ENCODE peak calls at places on chromosome 22, in seven cellular contexts. One of them, this sample, is unnamed.
A peak's percentile ranks its signal among the peaks of the same experiment; 100 is the strongest.

GRCh38 chr22:23818541-23818940 is 20.3 kb downstream of the DERL3 start:
- DNase-seq in dorsolateral prefrontal cortex: no peak
- DNase-seq in psoas muscle: no peak
- DNase-seq in HepG2: no peak
- DNase-seq in esophagus squamous epithelium: no peak
- DNase-seq in endothelial cell of umbilical vein: no peak
- DNase-seq in astrocyte of the cerebellum: no peak
- DNase-seq in this sample: no peak

GRCh38 chr22:23781533-23781932 is 5.2 kb upstream of the SMARCB1 start:
- DNase-seq in dorsolateral prefrontal cortex: no peak
- DNase-seq in psoas muscle: peak; percentile 85
- DNase-seq in HepG2: no peak
- DNase-seq in esophagus squamous epithelium: no peak
- DNase-seq in endothelial cell of umbilical vein: no peak
- DNase-seq in astrocyte of the cerebellum: no peak
- DNase-seq in this sample: peak; percentile 79

GRCh38 chr22:30286813-30287625 is 2.3 kb downstream of the CASTOR1 start:
- DNase-seq in dorsolateral prefrontal cortex: no peak
- DNase-seq in psoas muscle: peak; percentile 82
- DNase-seq in HepG2: peak; percentile 45
- DNase-seq in esophagus squamous epithelium: peak; percentile 27
- DNase-seq in endothelial cell of umbilical vein: peak; percentile 61
- DNase-seq in astrocyte of the cerebellum: no peak
- DNase-seq in this sample: no peak

GRCh38 chr22:47593291-47593690 is 830.8 kb downstream of the TBC1D22A start:
- DNase-seq in dorsolateral prefrontal cortex: no peak
- DNase-seq in psoas muscle: peak; percentile 16
- DNase-seq in HepG2: no peak
- DNase-seq in esophagus squamous epithelium: no peak
- DNase-seq in endothelial cell of umbilical vein: no peak
- DNase-seq in astrocyte of the cerebellum: no peak
- DNase-seq in this sample: no peak

GRCh38 chr22:32926600-32926999 is 125.1 kb downstream of the TIMP3 start:
- DNase-seq in dorsolateral prefrontal cortex: no peak
- DNase-seq in psoas muscle: no peak
- DNase-seq in HepG2: peak; percentile 44
- DNase-seq in esophagus squamous epithelium: no peak
- DNase-seq in endothelial cell of umbilical vein: no peak
- DNase-seq in astrocyte of the cerebellum: no peak
- DNase-seq in this sample: peak; percentile 35

GRCh38 chr22:20905415-20906386 is 11.5 kb upstream of the CRKL start:
- DNase-seq in dorsolateral prefrontal cortex: no peak
- DNase-seq in psoas muscle: no peak
- DNase-seq in HepG2: no peak
- DNase-seq in esophagus squamous epithelium: no peak
- DNase-seq in endothelial cell of umbilical vein: no peak
- DNase-seq in astrocyte of the cerebellum: no peak
- DNase-seq in this sample: no peak

GRCh38 chr22:20223421-20224245 is 44.5 kb downstream of the RTN4R start:
- DNase-seq in dorsolateral prefrontal cortex: no peak
- DNase-seq in psoas muscle: no peak
- DNase-seq in HepG2: no peak
- DNase-seq in esophagus squamous epithelium: no peak
- DNase-seq in endothelial cell of umbilical vein: no peak
- DNase-seq in astrocyte of the cerebellum: no peak
- DNase-seq in this sample: no peak

GRCh38 chr22:20494978-20495860 is at the start of gene KLHL22:
- DNase-seq in dorsolateral prefrontal cortex: peak; percentile 45
- DNase-seq in psoas muscle: peak; percentile 66
- DNase-seq in HepG2: peak; percentile 26
- DNase-seq in esophagus squamous epithelium: no peak
- DNase-seq in endothelial cell of umbilical vein: peak; percentile 49
- DNase-seq in astrocyte of the cerebellum: no peak
- DNase-seq in this sample: peak; percentile 32

GRCh38 chr22:22111267-22111751 is 128.7 kb upstream of the TOP3B start:
- DNase-seq in dorsolateral prefrontal cortex: no peak
- DNase-seq in psoas muscle: no peak
- DNase-seq in HepG2: no peak
- DNase-seq in esophagus squamous epithelium: no peak
- DNase-seq in endothelial cell of umbilical vein: no peak
- DNase-seq in astrocyte of the cerebellum: peak; percentile 46
- DNase-seq in this sample: peak; percentile 49

GRCh38 chr22:23696326-23696851 is 5.6 kb downstream of the RGL4 start:
- DNase-seq in dorsolateral prefrontal cortex: no peak
- DNase-seq in psoas muscle: peak; percentile 71
- DNase-seq in HepG2: no peak
- DNase-seq in esophagus squamous epithelium: peak; percentile 25
- DNase-seq in endothelial cell of umbilical vein: no peak
- DNase-seq in astrocyte of the cerebellum: no peak
- DNase-seq in this sample: peak; percentile 11

GRCh38 chr22:26131755-26132154 is 37.5 kb upstream of the SEZ6L start:
- DNase-seq in dorsolateral prefrontal cortex: no peak
- DNase-seq in psoas muscle: no peak
- DNase-seq in HepG2: no peak
- DNase-seq in esophagus squamous epithelium: no peak
- DNase-seq in endothelial cell of umbilical vein: no peak
- DNase-seq in astrocyte of the cerebellum: no peak
- DNase-seq in this sample: no peak

GRCh38 chr22:26139320-26139719 is 29.9 kb upstream of the SEZ6L start:
- DNase-seq in dorsolateral prefrontal cortex: peak; percentile 67
- DNase-seq in psoas muscle: no peak
- DNase-seq in HepG2: no peak
- DNase-seq in esophagus squamous epithelium: no peak
- DNase-seq in endothelial cell of umbilical vein: no peak
- DNase-seq in astrocyte of the cerebellum: no peak
- DNase-seq in this sample: no peak

GRCh38 chr22:26134654-26135330 is 34.5 kb upstream of the SEZ6L start:
- DNase-seq in dorsolateral prefrontal cortex: no peak
- DNase-seq in psoas muscle: no peak
- DNase-seq in HepG2: peak; percentile 3
- DNase-seq in esophagus squamous epithelium: no peak
- DNase-seq in endothelial cell of umbilical vein: no peak
- DNase-seq in astrocyte of the cerebellum: no peak
- DNase-seq in this sample: no peak
- TF ChIP-seq CTCF in dorsolateral prefrontal cortex: no peak
- TF ChIP-seq CTCF in psoas muscle: no peak
- TF ChIP-seq CTCF in HepG2: peak; percentile 51
- TF ChIP-seq CTCF in esophagus squamous epithelium: no peak
- TF ChIP-seq CTCF in endothelial cell of umbilical vein: no peak
- TF ChIP-seq CTCF in astrocyte of the cerebellum: no peak
- TF ChIP-seq CTCF in this sample: no peak

DNA sequence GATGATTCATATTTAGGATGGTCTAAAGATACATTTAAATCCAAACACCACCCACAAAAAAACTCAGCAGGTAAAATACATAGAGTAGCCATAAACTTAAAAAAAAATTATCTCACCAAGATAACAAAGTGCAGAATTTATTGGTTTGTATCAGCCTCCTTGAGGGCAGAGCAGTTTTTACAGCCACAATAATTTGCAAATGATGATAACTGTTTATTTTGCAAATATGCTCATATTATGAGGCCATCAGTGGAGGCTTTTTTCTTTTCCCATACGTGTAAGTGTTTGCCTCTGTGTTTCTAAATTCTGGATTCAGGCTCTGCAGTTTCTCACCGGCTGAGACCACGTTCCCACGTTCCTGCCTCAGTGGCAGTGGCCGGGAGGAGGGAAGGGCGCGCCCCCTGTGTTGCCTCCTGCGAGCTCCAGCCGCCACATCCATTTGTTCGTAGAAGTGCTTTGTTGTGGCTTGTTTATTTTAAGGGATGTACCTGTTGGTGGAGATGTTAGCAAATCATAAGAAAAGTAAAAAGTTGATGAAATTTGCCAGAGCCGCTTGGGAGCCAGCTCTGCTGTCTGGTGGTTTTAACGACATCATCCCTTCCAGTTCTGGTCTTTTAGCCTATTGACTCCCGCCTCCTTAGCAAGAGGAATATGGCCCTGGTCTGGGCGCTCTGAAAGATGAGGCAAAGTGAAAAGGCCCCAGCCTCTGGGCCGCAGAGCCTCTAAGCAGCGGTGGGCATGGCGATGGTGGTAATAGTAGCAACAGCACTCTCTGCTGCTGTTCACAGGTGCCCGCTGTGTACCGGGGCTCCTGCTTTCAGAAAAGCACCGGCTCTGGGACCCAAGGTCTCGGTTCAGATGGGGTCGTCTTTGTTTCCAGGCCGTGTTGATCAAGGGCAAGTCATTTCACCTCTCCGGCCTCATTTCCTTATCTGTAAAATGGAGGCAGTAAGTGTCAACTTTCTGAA is 66.7 kb upstream of the PPARA start:
- DNase-seq in dorsolateral prefrontal cortex: peak; percentile 34
- DNase-seq in psoas muscle: peak; percentile 51
- DNase-seq in HepG2: no peak
- DNase-seq in esophagus squamous epithelium: no peak
- DNase-seq in endothelial cell of umbilical vein: no peak
- DNase-seq in astrocyte of the cerebellum: no peak
- DNase-seq in this sample: no peak
- H3K4me3 ChIP-seq in dorsolateral prefrontal cortex: peak overlapping the region; percentile 14
- H3K4me3 ChIP-seq in psoas muscle: peak overlapping the region; percentile 48
- H3K4me3 ChIP-seq in HepG2: no peak overlapping the region
- H3K4me3 ChIP-seq in esophagus squamous epithelium: no peak overlapping the region
- H3K4me3 ChIP-seq in endothelial cell of umbilical vein: no peak overlapping the region
- H3K4me3 ChIP-seq in astrocyte of the cerebellum: peak overlapping the region; percentile 98
- H3K4me3 ChIP-seq in this sample: peak overlapping the region; percentile 98

GRCh38 chr22:37762389-37762836 is 45.3 kb upstream of the GCAT start:
- DNase-seq in dorsolateral prefrontal cortex: no peak
- DNase-seq in psoas muscle: no peak
- DNase-seq in HepG2: no peak
- DNase-seq in esophagus squamous epithelium: no peak
- DNase-seq in endothelial cell of umbilical vein: no peak
- DNase-seq in astrocyte of the cerebellum: no peak
- DNase-seq in this sample: no peak

GRCh38 chr22:37760152-37760551 is 47.6 kb upstream of the GCAT start:
- DNase-seq in dorsolateral prefrontal cortex: no peak
- DNase-seq in psoas muscle: no peak
- DNase-seq in HepG2: peak; percentile 86
- DNase-seq in esophagus squamous epithelium: no peak
- DNase-seq in endothelial cell of umbilical vein: no peak
- DNase-seq in astrocyte of the cerebellum: no peak
- DNase-seq in this sample: no peak

GRCh38 chr22:37757663-37758062 is 50.1 kb upstream of the GCAT start:
- DNase-seq in dorsolateral prefrontal cortex: no peak
- DNase-seq in psoas muscle: no peak
- DNase-seq in HepG2: no peak
- DNase-seq in esophagus squamous epithelium: no peak
- DNase-seq in endothelial cell of umbilical vein: no peak
- DNase-seq in astrocyte of the cerebellum: no peak
- DNase-seq in this sample: no peak

GRCh38 chr22:37759281-37759680 is 48.5 kb upstream of the GCAT start:
- DNase-seq in dorsolateral prefrontal cortex: no peak
- DNase-seq in psoas muscle: no peak
- DNase-seq in HepG2: no peak
- DNase-seq in esophagus squamous epithelium: no peak
- DNase-seq in endothelial cell of umbilical vein: no peak
- DNase-seq in astrocyte of the cerebellum: no peak
- DNase-seq in this sample: no peak

GRCh38 chr22:37758698-37759097 is 49.0 kb upstream of the GCAT start:
- DNase-seq in dorsolateral prefrontal cortex: no peak
- DNase-seq in psoas muscle: no peak
- DNase-seq in HepG2: no peak
- DNase-seq in esophagus squamous epithelium: no peak
- DNase-seq in endothelial cell of umbilical vein: no peak
- DNase-seq in astrocyte of the cerebellum: no peak
- DNase-seq in this sample: no peak
- TF ChIP-seq CTCF in dorsolateral prefrontal cortex: no peak
- TF ChIP-seq CTCF in psoas muscle: no peak
- TF ChIP-seq CTCF in HepG2: no peak
- TF ChIP-seq CTCF in esophagus squamous epithelium: no peak
- TF ChIP-seq CTCF in endothelial cell of umbilical vein: no peak
- TF ChIP-seq CTCF in astrocyte of the cerebellum: no peak
- TF ChIP-seq CTCF in this sample: no peak

GRCh38 chr22:40653361-40653760 is 16.8 kb upstream of the MRTFA start:
- DNase-seq in dorsolateral prefrontal cortex: no peak
- DNase-seq in psoas muscle: no peak
- DNase-seq in HepG2: no peak
- DNase-seq in esophagus squamous epithelium: no peak
- DNase-seq in endothelial cell of umbilical vein: no peak
- DNase-seq in astrocyte of the cerebellum: no peak
- DNase-seq in this sample: no peak

GRCh38 chr22:40648386-40648785 is 11.9 kb upstream of the MRTFA start:
- DNase-seq in dorsolateral prefrontal cortex: no peak
- DNase-seq in psoas muscle: no peak
- DNase-seq in HepG2: no peak
- DNase-seq in esophagus squamous epithelium: no peak
- DNase-seq in endothelial cell of umbilical vein: no peak
- DNase-seq in astrocyte of the cerebellum: no peak
- DNase-seq in this sample: no peak

GRCh38 chr22:40654522-40655167 is 18.1 kb upstream of the MRTFA start:
- DNase-seq in dorsolateral prefrontal cortex: peak; percentile 66
- DNase-seq in psoas muscle: peak; percentile 83
- DNase-seq in HepG2: no peak
- DNase-seq in esophagus squamous epithelium: no peak
- DNase-seq in endothelial cell of umbilical vein: peak; percentile 60
- DNase-seq in astrocyte of the cerebellum: no peak
- DNase-seq in this sample: peak; percentile 71

GRCh38 chr22:40651057-40651456 is 14.5 kb upstream of the MRTFA start:
- DNase-seq in dorsolateral prefrontal cortex: no peak
- DNase-seq in psoas muscle: no peak
- DNase-seq in HepG2: no peak
- DNase-seq in esophagus squamous epithelium: no peak
- DNase-seq in endothelial cell of umbilical vein: no peak
- DNase-seq in astrocyte of the cerebellum: no peak
- DNase-seq in this sample: no peak

DNA sequence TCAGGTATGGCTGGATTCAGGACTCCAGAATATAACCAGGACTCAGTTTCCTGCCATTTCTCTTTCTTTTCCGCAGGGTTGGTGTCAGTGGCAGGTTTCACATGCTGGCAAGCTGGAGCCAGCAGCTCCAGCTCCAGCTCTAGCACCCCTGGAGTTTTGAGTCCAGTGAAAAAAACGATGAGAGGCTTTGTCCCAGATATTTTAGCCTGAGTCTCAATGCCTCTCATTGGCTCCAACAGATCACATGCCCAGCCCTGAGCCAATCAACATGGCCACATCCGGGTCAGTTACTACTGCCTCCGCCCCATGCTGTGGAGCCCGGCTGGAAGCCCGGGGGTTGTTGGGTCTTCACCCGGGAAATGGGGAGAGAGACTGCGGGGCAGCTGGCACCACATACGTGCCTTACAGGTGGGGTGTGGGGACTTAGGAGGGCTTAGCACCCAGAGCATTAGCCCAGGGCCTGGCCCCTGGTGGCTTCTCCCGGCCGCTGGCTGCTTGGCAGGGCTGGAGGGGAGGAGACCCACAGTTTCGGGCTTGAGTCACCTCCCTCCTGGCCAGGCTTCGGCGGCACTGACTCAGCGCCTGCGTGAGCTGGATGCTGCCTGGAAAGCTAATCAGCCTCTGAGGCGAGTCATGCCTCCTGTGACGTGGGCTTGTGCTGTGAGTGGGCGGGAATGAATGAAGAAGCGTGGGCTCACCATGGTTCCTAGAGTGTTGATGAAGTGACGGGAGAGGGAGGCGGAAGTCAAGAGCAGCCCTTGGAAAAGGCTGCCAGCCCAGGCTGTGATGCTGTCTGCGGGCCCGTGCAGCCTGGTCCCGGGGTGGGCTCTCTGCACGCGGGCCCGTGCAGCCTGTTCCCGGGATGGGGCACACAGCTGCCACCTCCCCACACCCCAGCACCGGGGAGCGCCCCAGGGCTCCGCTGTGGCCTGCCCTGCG is 15.3 kb upstream of the MRTFA start:
- DNase-seq in dorsolateral prefrontal cortex: peak; percentile 96
- DNase-seq in psoas muscle: peak; percentile 98
- DNase-seq in HepG2: peak; percentile 95
- DNase-seq in esophagus squamous epithelium: peak; percentile 75
- DNase-seq in endothelial cell of umbilical vein: peak; percentile 98
- DNase-seq in astrocyte of the cerebellum: peak; percentile 98
- DNase-seq in this sample: peak; percentile 99
- H3K4me3 ChIP-seq in dorsolateral prefrontal cortex: peak overlapping the region; percentile 55
- H3K4me3 ChIP-seq in psoas muscle: peak overlapping the region; percentile 77
- H3K4me3 ChIP-seq in HepG2: peak overlapping the region; percentile 90
- H3K4me3 ChIP-seq in esophagus squamous epithelium: peak overlapping the region; percentile 34
- H3K4me3 ChIP-seq in endothelial cell of umbilical vein: no peak overlapping the region
- H3K4me3 ChIP-seq in astrocyte of the cerebellum: peak overlapping the region; percentile 62
- H3K4me3 ChIP-seq in this sample: peak overlapping the region; percentile 91